ENCODE peak calls at places on chromosomes 5 and 9, in seven cellular contexts. E, D, L, T, C, Z and W are unnamed samples.

GRCh38 chr5:29037716-29038115 is 1999.3 kb upstream of the CDH9 start:
- DNase-seq in E (no peak), C (no peak), D (no peak), L (no peak), Z (no peak), T (no peak), W (no peak)

GRCh38 chr5:65209341-65209740 is 272.4 kb downstream of the ADAMTS6 start:
- DNase-seq in C (no peak), L (peak; percentile 80), D (peak; percentile 88), Z (no peak), E (no peak), T (no peak), W (no peak)

GRCh38 chr9:37005517-37006140 is 28.4 kb downstream of the PAX5 start:
- DNase-seq in L (no peak), D (no peak), T (no peak), E (no peak), C (no peak), Z (no peak), W (no peak)

GRCh38 chr5:93576015-93576414 is 5.0 kb downstream of the NR2F1-AS1 start:
- DNase-seq in L (no peak), E (no peak), T (no peak), D (no peak), C (no peak), Z (no peak), W (no peak)

GRCh38 chr9:72933730-72934665 is 18.9 kb downstream of the ALDH1A1 start:
- DNase-seq in L (no peak), E (no peak), Z (no peak), C (no peak), D (no peak), T (no peak), W (no peak)

GRCh38 chr9:76902395-76902794 is 3.5 kb downstream of the PRUNE2 start:
- DNase-seq in C (no peak), D (no peak), E (no peak), Z (no peak), L (no peak), T (no peak), W (no peak)

GRCh38 chr5:165076686-165077085 is 1571.3 kb downstream of the MAT2B start:
- DNase-seq in C (no peak), D (no peak), Z (no peak), L (no peak), E (no peak), T (no peak), W (no peak)

GRCh38 chr5:138274189-138274853 is at the start of gene GFRA3:
- DNase-seq in C (peak; percentile 78), L (no peak), T (no peak), D (no peak), E (no peak), Z (peak; percentile 63), W (no peak)

GRCh38 chr5:86909896-86910295 is 292.2 kb downstream of the COX7C start:
- DNase-seq in C (no peak), Z (no peak), T (no peak), D (peak; percentile 87), E (no peak), L (no peak), W (no peak)

GRCh38 chr5:134139891-134140469 is 25.5 kb downstream of the TCF7 start:
- DNase-seq in Z (peak; percentile 40), T (peak; percentile 9), L (no peak), E (peak; percentile 2), C (no peak), D (no peak), W (no peak)

GRCh38 chr9:95024097-95024671 is 293.3 kb downstream of the FANCC start:
- DNase-seq in L (no peak), C (no peak), D (no peak), Z (no peak), E (peak; percentile 26), T (no peak), W (no peak)

GRCh38 chr5:2699231-2699630 is 52.2 kb downstream of the IRX2 start:
- DNase-seq in T (no peak), C (no peak), Z (peak; percentile 40), E (no peak), L (no peak), D (no peak), W (no peak)

GRCh38 chr9:38254151-38254550 is 138.4 kb upstream of the ALDH1B1 start:
- DNase-seq in D (no peak), C (no peak), Z (no peak), T (no peak), L (no peak), E (no peak), W (no peak)

GRCh38 chr9:35909687-35910612 is 660 bp downstream of the SPAAR start:
- DNase-seq in L (no peak), T (peak; percentile 75), C (no peak), D (no peak), Z (no peak), E (peak; percentile 91), W (no peak)

GRCh38 chr5:1952021-1952420 is 69.3 kb upstream of the IRX4 start:
- DNase-seq in T (no peak), C (no peak), E (no peak), D (no peak), Z (no peak), L (no peak), W (no peak)

GRCh38 chr5:79050513-79050912 is 19.0 kb downstream of the DMGDH start:
- DNase-seq in Z (no peak), L (no peak), C (no peak), E (no peak), D (no peak), T (no peak), W (no peak)

GRCh38 chr9:112971415-112971814 is 40.6 kb downstream of the ZNF883 start:
- DNase-seq in D (peak; percentile 1), Z (no peak), L (no peak), T (no peak), E (peak; percentile 34), C (no peak), W (no peak)

GRCh38 chr5:75365740-75366139 is 28.7 kb downstream of the HMGCR start:
- DNase-seq in E (no peak), C (no peak), T (no peak), Z (no peak), D (no peak), L (no peak), W (no peak)

DNA sequence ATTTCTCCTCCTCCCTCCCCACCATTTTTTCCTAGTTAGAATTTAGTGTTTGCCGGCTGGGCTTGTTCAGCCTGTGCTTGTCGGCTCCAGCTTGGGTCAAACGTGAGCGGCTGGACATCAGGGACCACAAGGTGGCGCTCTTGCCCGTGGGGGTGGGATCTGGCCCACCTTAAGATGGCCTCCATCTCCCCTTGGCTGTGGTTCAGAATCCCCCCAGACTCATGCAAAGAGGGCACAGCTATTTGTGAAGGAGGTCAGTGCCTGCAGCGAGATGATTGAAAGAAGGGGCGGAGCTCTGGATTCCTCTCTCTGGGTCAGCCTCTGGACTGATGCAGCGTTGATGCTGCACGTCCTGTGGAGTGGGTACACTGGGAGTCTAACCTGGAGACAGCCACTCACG is 283.3 kb upstream of the TUT7 start:
- DNase-seq in D (peak; percentile 38), T (no peak), E (peak; percentile 80), L (no peak), C (peak; percentile 40), Z (no peak), W (no peak)
- TF ChIP-seq CTCF in D (peak; percentile 63), T (peak; percentile 32), E (peak; percentile 66), L (peak; percentile 89), C (peak; percentile 48), Z (peak; percentile 31), W (peak; percentile 36)

DNA sequence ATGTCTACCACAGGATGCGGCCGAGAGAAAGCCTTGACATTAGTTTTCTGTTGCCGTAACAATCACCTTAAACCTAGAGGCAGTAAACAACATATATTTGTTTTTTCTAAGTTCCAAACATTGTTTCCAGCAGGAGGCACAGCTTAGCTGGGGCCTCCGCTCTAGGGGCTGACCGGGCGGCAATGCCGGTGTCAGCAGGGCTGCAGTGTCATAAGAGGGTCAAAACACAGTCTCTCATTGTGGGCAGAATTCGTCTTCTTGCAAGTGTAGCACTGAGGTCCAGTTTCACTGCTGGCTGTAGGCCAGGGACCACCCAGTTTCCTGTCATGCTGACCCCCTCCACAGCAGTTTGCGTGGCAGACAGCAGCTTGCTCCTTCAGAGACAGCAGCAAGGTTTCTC is 186.3 kb downstream of the PJA2 start:
- DNase-seq in D (no peak), L (no peak), Z (no peak), T (no peak), E (no peak), C (no peak), W (no peak)
- TF ChIP-seq CTCF in D (no peak), L (no peak), Z (no peak), T (no peak), E (no peak), C (no peak), W (no peak)

DNA sequence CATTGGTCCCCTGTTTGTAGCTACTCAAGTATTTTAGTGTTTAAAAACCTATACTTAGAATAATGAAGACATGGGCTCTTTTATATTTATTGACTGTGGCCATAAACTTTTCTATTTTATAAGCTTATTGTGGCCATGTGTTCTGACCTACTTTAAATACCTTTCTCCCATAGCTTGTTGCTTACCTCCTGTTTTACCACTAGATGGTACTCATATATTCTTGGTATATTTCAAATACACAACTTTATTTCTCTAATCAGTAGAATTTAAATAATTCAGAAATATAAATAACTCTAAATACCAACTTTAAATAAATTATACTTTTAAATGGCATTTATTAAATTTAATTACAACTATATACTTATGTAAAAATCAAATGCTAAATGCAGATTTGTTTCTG is 498.0 kb downstream of the PRDM9 start:
- DNase-seq in Z (no peak), D (no peak), E (no peak), L (no peak), T (no peak), C (no peak), W (no peak)
- TF ChIP-seq CTCF in Z (no peak), D (no peak), E (no peak), L (peak; percentile 15), T (no peak), C (no peak), W (no peak)

DNA sequence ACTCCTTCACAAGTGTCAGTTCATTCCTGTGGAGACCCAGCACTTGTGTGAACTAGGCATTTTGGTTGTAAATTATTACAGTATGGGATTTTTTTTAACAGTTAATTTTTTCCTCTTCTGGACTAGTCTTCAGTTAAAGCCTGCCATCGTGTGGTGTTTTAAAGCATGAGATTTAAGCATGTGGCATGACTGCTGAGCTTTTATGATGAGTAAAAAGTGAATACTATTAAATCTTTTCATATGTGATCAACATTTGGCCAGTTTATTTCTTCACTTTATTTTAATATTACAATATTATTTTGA is 25.0 kb downstream of the LMNB1 start:
- DNase-seq in C (no peak), D (peak; percentile 65), Z (no peak), L (no peak), E (no peak), T (no peak), W (no peak)
- TF ChIP-seq CTCF in C (peak; percentile 42), D (peak; percentile 67), Z (no peak), L (peak; percentile 31), E (no peak), T (no peak), W (peak; percentile 46)

GRCh38 chr9:102631559-102631958 is 363.6 kb upstream of the CYLC2 start:
- DNase-seq in E (no peak), Z (no peak), T (no peak), L (no peak), D (no peak), C (no peak), W (no peak)
- TF ChIP-seq CTCF in E (no peak), Z (no peak), T (no peak), L (peak; percentile 42), D (peak; percentile 6), C (peak; percentile 28), W (peak; percentile 13)